ENCODE peak calls at places on chromosomes 2 and 18, in four cellular contexts. One of them, this sample, is unnamed.

GRCh38 chr2:172361360-172361759 is 66.0 kb upstream of the ITGA6 start:
- DNase-seq in IMR-90: peak
- DNase-seq in endothelial cell of umbilical vein: no peak
- DNase-seq in fibroblast of lung: peak
- DNase-seq in this sample: no peak

GRCh38 chr18:45617284-45617683 is 2.0 kb downstream of the SLC14A2 start:
- DNase-seq in IMR-90: peak
- DNase-seq in endothelial cell of umbilical vein: no peak
- DNase-seq in fibroblast of lung: peak
- DNase-seq in this sample: peak

GRCh38 chr18:59303006-59303405 is 15.4 kb downstream of the CPLX4 start:
- DNase-seq in IMR-90: no peak
- DNase-seq in endothelial cell of umbilical vein: no peak
- DNase-seq in fibroblast of lung: no peak
- DNase-seq in this sample: no peak

GRCh38 chr2:2324565-2325101 is 6.4 kb downstream of the MYT1L start:
- DNase-seq in IMR-90: no peak
- DNase-seq in endothelial cell of umbilical vein: no peak
- DNase-seq in fibroblast of lung: no peak
- DNase-seq in this sample: no peak

GRCh38 chr2:70553334-70553583 is 367 bp downstream of the TGFA start:
- DNase-seq in IMR-90: no peak
- DNase-seq in endothelial cell of umbilical vein: no peak
- DNase-seq in fibroblast of lung: no peak
- DNase-seq in this sample: no peak

GRCh38 chr2:24958411-24958935 is 13.3 kb downstream of the DNAJC27 start:
- DNase-seq in IMR-90: no peak
- DNase-seq in endothelial cell of umbilical vein: peak
- DNase-seq in fibroblast of lung: no peak
- DNase-seq in this sample: no peak

GRCh38 chr2:47250576-47251403 is 95.7 kb upstream of the STPG4 start:
- DNase-seq in IMR-90: no peak
- DNase-seq in endothelial cell of umbilical vein: no peak
- DNase-seq in fibroblast of lung: peak
- DNase-seq in this sample: no peak

GRCh38 chr2:103386872-103387271 is 625.0 kb downstream of the TMEM182 start:
- DNase-seq in IMR-90: no peak
- DNase-seq in endothelial cell of umbilical vein: no peak
- DNase-seq in fibroblast of lung: no peak
- DNase-seq in this sample: no peak

GRCh38 chr2:174779361-174779928 is 15.2 kb upstream of the CHRNA1 start:
- DNase-seq in IMR-90: peak
- DNase-seq in endothelial cell of umbilical vein: no peak
- DNase-seq in fibroblast of lung: peak
- DNase-seq in this sample: no peak

GRCh38 chr2:163563336-163563735 is 172.5 kb downstream of the FIGN start:
- DNase-seq in IMR-90: no peak
- DNase-seq in endothelial cell of umbilical vein: no peak
- DNase-seq in fibroblast of lung: no peak
- DNase-seq in this sample: no peak

GRCh38 chr2:131039908-131040660 is 53.2 kb downstream of the FAM168B start:
- DNase-seq in IMR-90: peak
- DNase-seq in endothelial cell of umbilical vein: no peak
- DNase-seq in fibroblast of lung: no peak
- DNase-seq in this sample: no peak

GRCh38 chr2:181680937-181681811 is 857 bp upstream of the NEUROD1 start:
- DNase-seq in IMR-90: no peak
- DNase-seq in endothelial cell of umbilical vein: no peak
- DNase-seq in fibroblast of lung: no peak
- DNase-seq in this sample: peak

GRCh38 chr2:39834426-39834825 is 55.4 kb upstream of the THUMPD2 start:
- DNase-seq in IMR-90: no peak
- DNase-seq in endothelial cell of umbilical vein: no peak
- DNase-seq in fibroblast of lung: no peak
- DNase-seq in this sample: no peak

GRCh38 chr2:73457982-73458381 is 72.3 kb downstream of the ALMS1 start:
- DNase-seq in IMR-90: no peak
- DNase-seq in endothelial cell of umbilical vein: no peak
- DNase-seq in fibroblast of lung: no peak
- DNase-seq in this sample: no peak

GRCh38 chr18:37499008-37499407 is 66.6 kb downstream of the CELF4 start:
- DNase-seq in IMR-90: no peak
- DNase-seq in endothelial cell of umbilical vein: no peak
- DNase-seq in fibroblast of lung: no peak
- DNase-seq in this sample: no peak

GRCh38 chr18:8215741-8216140 is 393.5 kb upstream of the RAB12 start:
- DNase-seq in IMR-90: no peak
- DNase-seq in endothelial cell of umbilical vein: no peak
- DNase-seq in fibroblast of lung: no peak
- DNase-seq in this sample: no peak

GRCh38 chr2:119407430-119408220 is 24.0 kb upstream of the TMEM37 start:
- DNase-seq in IMR-90: peak
- DNase-seq in endothelial cell of umbilical vein: peak
- DNase-seq in fibroblast of lung: peak
- DNase-seq in this sample: no peak

GRCh38 chr2:202429164-202429980 is 53.2 kb downstream of the BMPR2 start:
- DNase-seq in IMR-90: peak
- DNase-seq in endothelial cell of umbilical vein: peak
- DNase-seq in fibroblast of lung: peak
- DNase-seq in this sample: no peak

GRCh38 chr2:52880872-52881271 is 886.7 kb upstream of the CHAC2 start:
- DNase-seq in IMR-90: peak
- DNase-seq in endothelial cell of umbilical vein: no peak
- DNase-seq in fibroblast of lung: peak
- DNase-seq in this sample: no peak

GRCh38 chr2:860259-860855 is 90.3 kb upstream of the SNTG2 start:
- DNase-seq in IMR-90: no peak
- DNase-seq in endothelial cell of umbilical vein: no peak
- DNase-seq in fibroblast of lung: no peak
- DNase-seq in this sample: no peak

GRCh38 chr2:171149539-171149938 is 11.2 kb downstream of the TLK1 start:
- DNase-seq in IMR-90: no peak
- DNase-seq in endothelial cell of umbilical vein: no peak
- DNase-seq in fibroblast of lung: no peak
- DNase-seq in this sample: no peak

GRCh38 chr2:130808482-130809268 is 28.0 kb upstream of the ARHGEF4 start:
- DNase-seq in IMR-90: no peak
- DNase-seq in endothelial cell of umbilical vein: no peak
- DNase-seq in fibroblast of lung: peak
- DNase-seq in this sample: no peak

GRCh38 chr18:32511147-32511546 is 40.5 kb upstream of the GAREM1 start:
- DNase-seq in IMR-90: no peak
- DNase-seq in endothelial cell of umbilical vein: no peak
- DNase-seq in fibroblast of lung: no peak
- DNase-seq in this sample: no peak

GRCh38 chr2:206276169-206276927 is 1.9 kb downstream of the ZDBF2 start:
- DNase-seq in IMR-90: no peak
- DNase-seq in endothelial cell of umbilical vein: peak
- DNase-seq in fibroblast of lung: no peak
- DNase-seq in this sample: no peak

GRCh38 chr2:44016282-44016681 is 20.5 kb upstream of the LRPPRC start:
- DNase-seq in IMR-90: peak
- DNase-seq in endothelial cell of umbilical vein: peak
- DNase-seq in fibroblast of lung: peak
- DNase-seq in this sample: no peak

GRCh38 chr2:132830321-132830720 is 160.3 kb upstream of the LYPD1 start:
- DNase-seq in IMR-90: no peak
- DNase-seq in endothelial cell of umbilical vein: no peak
- DNase-seq in fibroblast of lung: no peak
- DNase-seq in this sample: no peak

GRCh38 chr2:101753720-101754490 is 56.4 kb downstream of the MAP4K4 start:
- DNase-seq in IMR-90: no peak
- DNase-seq in endothelial cell of umbilical vein: no peak
- DNase-seq in fibroblast of lung: no peak
- DNase-seq in this sample: no peak

GRCh38 chr2:102027036-102027702 is 35.4 kb downstream of the IL1R2 start:
- DNase-seq in IMR-90: peak
- DNase-seq in endothelial cell of umbilical vein: peak
- DNase-seq in fibroblast of lung: peak
- DNase-seq in this sample: no peak

GRCh38 chr18:5413447-5413846 is 117.9 kb upstream of the ZBTB14 start:
- DNase-seq in IMR-90: no peak
- DNase-seq in endothelial cell of umbilical vein: no peak
- DNase-seq in fibroblast of lung: no peak
- DNase-seq in this sample: no peak

GRCh38 chr2:192555740-192556139 is 361.0 kb upstream of the TMEFF2 start:
- DNase-seq in IMR-90: no peak
- DNase-seq in endothelial cell of umbilical vein: no peak
- DNase-seq in fibroblast of lung: no peak
- DNase-seq in this sample: no peak

GRCh38 chr2:218407717-218408116 is 8.0 kb downstream of the CTDSP1 start:
- DNase-seq in IMR-90: no peak
- DNase-seq in endothelial cell of umbilical vein: no peak
- DNase-seq in fibroblast of lung: no peak
- DNase-seq in this sample: no peak
- H3K27ac ChIP-seq in IMR-90: no peak
- H3K27ac ChIP-seq in endothelial cell of umbilical vein: no peak
- H3K27ac ChIP-seq in fibroblast of lung: no peak
- H3K27ac ChIP-seq in this sample: no peak

GRCh38 chr2:160213511-160213910 is 13.4 kb upstream of the ITGB6 start:
- DNase-seq in IMR-90: no peak
- DNase-seq in endothelial cell of umbilical vein: no peak
- DNase-seq in fibroblast of lung: no peak
- DNase-seq in this sample: no peak

GRCh38 chr2:160209457-160209856 is 9.4 kb upstream of the ITGB6 start:
- DNase-seq in IMR-90: peak
- DNase-seq in endothelial cell of umbilical vein: peak
- DNase-seq in fibroblast of lung: peak
- DNase-seq in this sample: no peak

GRCh38 chr2:160210599-160211138 is 10.6 kb upstream of the ITGB6 start:
- DNase-seq in IMR-90: peak
- DNase-seq in endothelial cell of umbilical vein: peak
- DNase-seq in fibroblast of lung: peak
- DNase-seq in this sample: no peak

GRCh38 chr2:160220001-160220400 is 19.9 kb upstream of the ITGB6 start:
- DNase-seq in IMR-90: no peak
- DNase-seq in endothelial cell of umbilical vein: no peak
- DNase-seq in fibroblast of lung: no peak
- DNase-seq in this sample: no peak

GRCh38 chr2:160214461-160215055 is 14.5 kb upstream of the ITGB6 start:
- DNase-seq in IMR-90: peak
- DNase-seq in endothelial cell of umbilical vein: no peak
- DNase-seq in fibroblast of lung: peak
- DNase-seq in this sample: no peak
- H3K9ac ChIP-seq in IMR-90: peak
- H3K9ac ChIP-seq in endothelial cell of umbilical vein: no peak
- H3K9ac ChIP-seq in fibroblast of lung: no peak
- H3K9ac ChIP-seq in this sample: no peak

GRCh38 chr2:190947711-190948251 is 66.2 kb downstream of the STAT1 start:
- DNase-seq in IMR-90: peak
- DNase-seq in endothelial cell of umbilical vein: peak
- DNase-seq in fibroblast of lung: peak
- DNase-seq in this sample: no peak
- TF ChIP-seq CTCF in IMR-90: peak
- TF ChIP-seq CTCF in endothelial cell of umbilical vein: no peak
- TF ChIP-seq CTCF in fibroblast of lung: peak
- TF ChIP-seq CTCF in this sample: no peak

GRCh38 chr18:49819768-49820662 is 6.7 kb upstream of the ACAA2 start:
- DNase-seq in IMR-90: no peak
- DNase-seq in endothelial cell of umbilical vein: no peak
- DNase-seq in fibroblast of lung: peak
- DNase-seq in this sample: no peak
- H3K27ac ChIP-seq in IMR-90: no peak
- H3K27ac ChIP-seq in endothelial cell of umbilical vein: no peak
- H3K27ac ChIP-seq in fibroblast of lung: no peak
- H3K27ac ChIP-seq in this sample: no peak

GRCh38 chr2:215931256-215931903 is 82.0 kb downstream of the MREG start:
- DNase-seq in IMR-90: peak
- DNase-seq in endothelial cell of umbilical vein: peak
- DNase-seq in fibroblast of lung: peak
- DNase-seq in this sample: no peak
- H3K9ac ChIP-seq in IMR-90: no peak
- H3K9ac ChIP-seq in endothelial cell of umbilical vein: no peak
- H3K9ac ChIP-seq in fibroblast of lung: no peak
- H3K9ac ChIP-seq in this sample: no peak

GRCh38 chr2:20201671-20202070 is 23.3 kb downstream of the SDC1 start:
- DNase-seq in IMR-90: no peak
- DNase-seq in endothelial cell of umbilical vein: no peak
- DNase-seq in fibroblast of lung: no peak
- DNase-seq in this sample: no peak

GRCh38 chr2:20205069-20205468 is 19.9 kb downstream of the SDC1 start:
- DNase-seq in IMR-90: no peak
- DNase-seq in endothelial cell of umbilical vein: no peak
- DNase-seq in fibroblast of lung: no peak
- DNase-seq in this sample: no peak

GRCh38 chr2:20205915-20206524 is 18.9 kb downstream of the SDC1 start:
- DNase-seq in IMR-90: no peak
- DNase-seq in endothelial cell of umbilical vein: no peak
- DNase-seq in fibroblast of lung: no peak
- DNase-seq in this sample: no peak

GRCh38 chr2:20203072-20203471 is 21.9 kb downstream of the SDC1 start:
- DNase-seq in IMR-90: no peak
- DNase-seq in endothelial cell of umbilical vein: no peak
- DNase-seq in fibroblast of lung: no peak
- DNase-seq in this sample: no peak

GRCh38 chr2:20203521-20204225 is 21.3 kb downstream of the SDC1 start:
- DNase-seq in IMR-90: no peak
- DNase-seq in endothelial cell of umbilical vein: no peak
- DNase-seq in fibroblast of lung: no peak
- DNase-seq in this sample: no peak
- TF ChIP-seq CTCF in IMR-90: no peak
- TF ChIP-seq CTCF in endothelial cell of umbilical vein: no peak
- TF ChIP-seq CTCF in fibroblast of lung: no peak
- TF ChIP-seq CTCF in this sample: no peak